ENCODE peak calls at places on chromosomes 3 and 15, in four cellular contexts. Y, H, R and B are unnamed samples.

GRCh38 chr15:63553388-63553791 is 43.8 kb upstream of the FBXL22 start:
- DNase-seq in Y (peak; percentile 65), H (peak; percentile 97), R (no peak), B (no peak)

GRCh38 chr3:4343258-4343657 is 40.1 kb downstream of the SETMAR start:
- DNase-seq in Y (peak; percentile 51), H (peak; percentile 67), R (no peak), B (no peak)

GRCh38 chr3:13896473-13897154 is 16.7 kb upstream of the WNT7A start:
- DNase-seq in Y (peak; percentile 27), H (peak; percentile 54), R (no peak), B (peak; percentile 36)

GRCh38 chr3:38646630-38647029 is 2.9 kb downstream of the SCN5A start:
- DNase-seq in Y (no peak), H (peak; percentile 34), R (no peak), B (no peak)

GRCh38 chr3:34863485-34863884 is 775.8 kb upstream of the ARPP21 start:
- DNase-seq in Y (no peak), H (no peak), R (no peak), B (no peak)

GRCh38 chr3:5425371-5425770 is 237.9 kb downstream of the EDEM1 start:
- DNase-seq in Y (no peak), H (no peak), R (no peak), B (no peak)

GRCh38 chr3:127171721-127172120 is 21.2 kb upstream of the PRR23E start:
- DNase-seq in Y (no peak), H (no peak), R (no peak), B (no peak)

GRCh38 chr15:60652870-60653269 is 173.9 kb upstream of the ICE2 start:
- DNase-seq in Y (no peak), H (no peak), R (no peak), B (peak; percentile 28)

GRCh38 chr3:123859177-123859576 is 25.0 kb downstream of the MYLK start:
- DNase-seq in Y (peak; percentile 41), H (peak; percentile 28), R (no peak), B (no peak)

GRCh38 chr3:22966349-22966748 is 236.8 kb upstream of the UBE2E2 start:
- DNase-seq in Y (no peak), H (no peak), R (no peak), B (no peak)

GRCh38 chr3:61650276-61650675 is 88.9 kb downstream of the PTPRG start:
- DNase-seq in Y (peak; percentile 62), H (peak; percentile 85), R (no peak), B (no peak)

GRCh38 chr15:50066202-50066601 is 52.8 kb downstream of the ATP8B4 start:
- DNase-seq in Y (no peak), H (peak; percentile 32), R (no peak), B (no peak)

GRCh38 chr15:58459562-58459961 is 27.8 kb downstream of the LIPC start:
- DNase-seq in Y (no peak), H (no peak), R (no peak), B (no peak)

GRCh38 chr3:28972921-28973320 is 307.9 kb upstream of the RBMS3 start:
- DNase-seq in Y (no peak), H (no peak), R (no peak), B (no peak)

GRCh38 chr3:30535515-30535914 is 70.9 kb upstream of the TGFBR2 start:
- DNase-seq in Y (no peak), H (no peak), R (no peak), B (no peak)

GRCh38 chr15:86201313-86202008 is 121.8 kb downstream of the AGBL1 start:
- DNase-seq in Y (no peak), H (no peak), R (no peak), B (no peak)

GRCh38 chr15:73620078-73620477 is 13.1 kb downstream of the NPTN start:
- DNase-seq in Y (no peak), H (peak; percentile 37), R (no peak), B (no peak)

GRCh38 chr3:160695003-160695402 is 18.0 kb downstream of the ARL14 start:
- DNase-seq in Y (no peak), H (no peak), R (no peak), B (no peak)

GRCh38 chr15:77075528-77075927 is 4.6 kb upstream of the TSPAN3 start:
- DNase-seq in Y (no peak), H (no peak), R (no peak), B (no peak)

GRCh38 chr3:135966349-135966695 is 794 bp downstream of the PPP2R3A start:
- DNase-seq in Y (no peak), H (no peak), R (no peak), B (no peak)

GRCh38 chr15:60973637-60974415 is 255.3 kb downstream of the RORA start:
- DNase-seq in Y (no peak), H (peak; percentile 87), R (no peak), B (no peak)

GRCh38 chr3:52494446-52494845 is 692 bp upstream of the STAB1 start:
- DNase-seq in Y (no peak), H (no peak), R (no peak), B (no peak)

GRCh38 chr15:81239190-81239589 is 42.5 kb downstream of the IL16 start:
- DNase-seq in Y (no peak), H (peak; percentile 41), R (no peak), B (no peak)

GRCh38 chr15:75758071-75758872 is 45.6 kb upstream of the CSPG4 start:
- DNase-seq in Y (peak; percentile 65), H (peak; percentile 79), R (peak; percentile 92), B (peak; percentile 75)

GRCh38 chr3:143648218-143648617 is 200.1 kb downstream of the SLC9A9 start:
- DNase-seq in Y (no peak), H (no peak), R (peak; percentile 44), B (no peak)

GRCh38 chr3:15294914-15295313 is 37.5 kb downstream of the SH3BP5 start:
- DNase-seq in Y (no peak), H (no peak), R (no peak), B (no peak)

GRCh38 chr3:25281041-25281842 is 146.8 kb upstream of the RARB start:
- DNase-seq in Y (no peak), H (no peak), R (no peak), B (no peak)

GRCh38 chr3:59808431-59808830 is 758.6 kb upstream of the CFAP20DC start:
- DNase-seq in Y (no peak), H (no peak), R (no peak), B (no peak)

GRCh38 chr3:133930341-133930933 is 34.8 kb upstream of the RAB6B start:
- DNase-seq in Y (peak; percentile 47), H (peak; percentile 81), R (no peak), B (peak; percentile 35)

GRCh38 chr3:134350861-134351311 is 23.4 kb downstream of the AMOTL2 start:
- DNase-seq in Y (no peak), H (no peak), R (no peak), B (no peak)

GRCh38 chr3:123412811-123413588 is 35.9 kb downstream of the ADCY5 start:
- DNase-seq in Y (no peak), H (no peak), R (no peak), B (no peak)

GRCh38 chr3:51975857-51976549 is 1.1 kb downstream of the ABHD14A start:
- DNase-seq in Y (no peak), H (peak; percentile 64), R (peak; percentile 73), B (no peak)

GRCh38 chr3:9696480-9697220 is 7.0 kb upstream of the CPNE9 start:
- DNase-seq in Y (no peak), H (no peak), R (no peak), B (no peak)

GRCh38 chr3:196216081-196216564 is at the start of gene SLC51A:
- DNase-seq in Y (no peak), H (no peak), R (peak; percentile 84), B (no peak)

GRCh38 chr15:77830041-77830440 is 197.3 kb upstream of the LINGO1 start:
- DNase-seq in Y (no peak), H (peak; percentile 62), R (peak; percentile 31), B (no peak)

GRCh38 chr3:4680881-4681300 is 187.7 kb downstream of the ITPR1 start:
- DNase-seq in Y (no peak), H (peak; percentile 29), R (no peak), B (no peak)

GRCh38 chr15:90142216-90143175 is 40.2 kb upstream of the IDH2 start:
- DNase-seq in Y (no peak), H (no peak), R (no peak), B (no peak)